ENCODE peak calls at places on chromosomes 1 and 21, in five cellular contexts. E is neural crest cell, V is IMR-90, G is hepatocyte, N is ovary. W is an unnamed sample.

GRCh38 chr1:32361308-32361673 is 994 bp downstream of the FAM229A start:
- DNase-seq in E (no peak), V (no peak), G (no peak), N (peak), W (no peak)

GRCh38 chr1:238558156-238558555 is 667.4 kb upstream of the ZP4 start:
- DNase-seq in E (no peak), V (peak), G (no peak), N (no peak), W (no peak)

GRCh38 chr1:61502011-61502410 is 222.9 kb downstream of the TM2D1 start:
- DNase-seq in E (no peak), V (no peak), G (no peak), N (no peak), W (no peak)

GRCh38 chr1:90144820-90145219 is 149.9 kb downstream of the ZNF326 start:
- DNase-seq in E (no peak), V (no peak), G (no peak), N (no peak), W (no peak)

GRCh38 chr1:15088146-15089025 is 65.2 kb upstream of the TMEM51 start:
- DNase-seq in E (no peak), V (peak), G (peak), N (peak), W (no peak)

GRCh38 chr21:14383596-14384210 is 757 bp upstream of the HSPA13 start:
- DNase-seq in E (no peak), V (peak), G (peak), N (no peak), W (peak)

GRCh38 chr1:153919879-153920852 is 2.6 kb downstream of the GATAD2B start:
- DNase-seq in E (no peak), V (peak), G (no peak), N (peak), W (peak)

GRCh38 chr1:243246916-243247315 is 8.2 kb downstream of the CEP170 start:
- DNase-seq in E (no peak), V (peak), G (no peak), N (no peak), W (no peak)

GRCh38 chr1:227762231-227762911 is 27.1 kb downstream of the SNAP47 start:
- DNase-seq in E (peak), V (peak), G (peak), N (peak), W (peak)

DNA sequence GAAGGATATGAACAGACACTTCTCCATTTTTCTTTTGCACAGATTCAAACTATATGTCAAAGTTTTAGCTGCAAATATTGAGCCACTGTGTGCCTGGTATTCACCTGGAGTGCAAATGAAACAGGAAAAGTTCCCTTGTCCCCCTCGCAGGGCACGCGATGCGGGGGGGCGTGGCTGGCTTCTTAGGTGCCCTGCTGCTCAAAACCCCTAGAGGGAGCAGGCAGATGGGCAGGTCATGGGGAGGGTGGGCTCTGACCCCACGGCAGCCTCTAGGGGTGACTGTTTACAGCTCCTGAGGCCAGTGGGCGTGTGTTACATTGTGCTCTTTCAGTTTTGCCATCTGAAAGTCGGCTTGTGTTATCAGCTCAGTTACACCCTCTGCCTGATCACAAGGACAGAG is 931.2 kb upstream of the B3GALT2 start:
- DNase-seq in E (no peak), V (no peak), G (no peak), N (no peak), W (peak)
- TF ChIP-seq CTCF in E (peak), V (no peak), G (peak), N (no peak), W (no peak)

DNA sequence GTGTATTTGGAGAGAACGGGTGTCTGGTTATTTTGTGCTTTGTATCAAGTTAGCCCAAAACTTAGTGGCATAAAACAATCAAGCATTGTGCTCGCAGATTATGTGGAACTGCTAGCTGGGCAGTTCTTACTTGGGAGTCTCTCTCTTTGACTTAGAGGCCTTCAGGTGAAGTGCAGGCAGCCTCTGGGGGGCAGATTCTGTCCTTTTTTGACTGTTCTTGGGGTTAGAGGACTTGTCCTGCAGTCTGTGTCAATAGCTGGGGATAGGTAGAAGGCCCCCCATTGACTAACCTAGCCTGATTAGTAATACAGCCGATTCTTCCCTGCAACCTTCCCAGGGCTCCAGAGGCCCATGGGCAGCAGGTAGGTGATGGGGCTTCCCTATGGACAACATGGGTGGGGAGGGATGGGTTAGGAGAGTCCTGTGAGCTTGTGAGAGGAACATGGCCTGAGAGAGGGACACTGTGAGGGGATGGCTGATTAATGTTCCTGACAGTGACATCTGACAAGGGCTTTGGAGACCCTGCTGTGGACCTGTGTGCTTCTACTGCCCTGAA is 37.2 kb upstream of the ACOT11 start:
- DNase-seq in E (no peak), V (no peak), G (no peak), N (no peak), W (no peak)
- TF ChIP-seq CTCF in E (no peak), V (no peak), G (no peak), N (no peak), W (no peak)

GRCh38 chr1:232773752-232774151 is 31.5 kb upstream of the MAP10 start:
- DNase-seq in E (no peak), V (no peak), G (no peak), N (no peak), W (no peak)
- TF ChIP-seq CTCF in E (no peak), V (no peak), G (no peak), N (no peak), W (no peak)

GRCh38 chr1:204976666-204977065 is 66.3 kb upstream of the CNTN2 start:
- DNase-seq in E (no peak), V (no peak), G (no peak), N (no peak), W (no peak)

GRCh38 chr1:204974326-204974725 is 68.7 kb upstream of the CNTN2 start:
- DNase-seq in E (no peak), V (no peak), G (no peak), N (no peak), W (no peak)

GRCh38 chr1:204977327-204977726 is 65.7 kb upstream of the CNTN2 start:
- DNase-seq in E (no peak), V (no peak), G (no peak), N (no peak), W (peak)

GRCh38 chr1:204975021-204975420 is 68.0 kb upstream of the CNTN2 start:
- DNase-seq in E (no peak), V (no peak), G (no peak), N (no peak), W (no peak)

GRCh38 chr1:204975568-204976235 is 67.3 kb upstream of the CNTN2 start:
- DNase-seq in E (peak), V (peak), G (peak), N (peak), W (peak)
- TF ChIP-seq CTCF in E (peak), V (peak), G (peak), N (peak), W (peak)

GRCh38 chr1:240998024-240998423 is 359.0 kb downstream of the RGS7 start:
- DNase-seq in E (no peak), V (no peak), G (no peak), N (no peak), W (no peak)
- TF ChIP-seq CTCF in E (no peak), V (no peak), G (no peak), N (no peak), W (no peak)

GRCh38 chr1:178376008-178376407 is 120.8 kb downstream of the CLEC20A start:
- DNase-seq in E (no peak), V (no peak), G (no peak), N (no peak), W (no peak)

GRCh38 chr1:178382372-178382771 is 114.4 kb downstream of the CLEC20A start:
- DNase-seq in E (no peak), V (no peak), G (no peak), N (no peak), W (no peak)

GRCh38 chr1:178385662-178386061 is 111.1 kb downstream of the CLEC20A start:
- DNase-seq in E (no peak), V (no peak), G (no peak), N (no peak), W (no peak)

GRCh38 chr1:178374016-178374415 is 122.7 kb downstream of the CLEC20A start:
- DNase-seq in E (no peak), V (no peak), G (no peak), N (no peak), W (no peak)

GRCh38 chr1:178379807-178380206 is 117.0 kb downstream of the CLEC20A start:
- DNase-seq in E (peak), V (no peak), G (no peak), N (no peak), W (peak)
- TF ChIP-seq CTCF in E (peak), V (no peak), G (peak), N (no peak), W (peak)

GRCh38 chr1:23178931-23179330 is 10.3 kb upstream of the LUZP1 start:
- DNase-seq in E (no peak), V (peak), G (no peak), N (no peak), W (no peak)
- TF ChIP-seq CTCF in E (peak), V (peak), G (peak), N (no peak), W (peak)

GRCh38 chr1:104648269-104648691 is 898.6 kb downstream of the AMY1C start:
- DNase-seq in E (peak), V (no peak), G (peak), N (no peak), W (no peak)
- TF ChIP-seq CTCF in E (peak), V (peak), G (peak), N (no peak), W (peak)

GRCh38 chr1:192506741-192507155 is 68.8 kb upstream of the RGS1 start:
- DNase-seq in E (no peak), V (peak), G (peak), N (no peak), W (peak)
- TF ChIP-seq CTCF in E (peak), V (peak), G (peak), N (no peak), W (peak)

DNA sequence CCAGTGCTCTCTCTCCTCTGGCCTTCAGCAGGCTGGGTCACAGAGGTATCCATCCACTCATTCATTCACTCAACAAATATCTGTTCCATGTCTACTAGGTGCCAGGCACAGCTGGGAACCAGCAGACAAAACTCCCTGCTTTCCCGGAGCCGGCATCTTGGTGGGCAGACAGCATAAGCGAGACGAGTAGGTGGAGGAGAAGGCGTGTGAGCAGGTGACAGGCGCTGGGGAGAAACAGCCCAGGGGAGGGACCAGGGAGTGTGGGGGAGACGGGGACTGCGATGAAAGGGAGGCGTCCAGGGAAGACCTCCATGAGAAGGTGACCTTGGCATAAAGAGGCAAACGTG is 11.0 kb upstream of the KCNAB2 start:
- DNase-seq in E (no peak), V (no peak), G (no peak), N (no peak), W (no peak)
- TF ChIP-seq CTCF in E (no peak), V (no peak), G (no peak), N (no peak), W (no peak)